ENCODE peak calls at places on chromosome 3, in five cellular contexts. D is H9, G is heart left ventricle, J is natural killer cell, N is fibroblast of the aortic adventitia. H is an unnamed sample.

GRCh38 chr3:43770426-43771103 is 79.8 kb downstream of the ABHD5 start:
- DNase-seq in D (no peak), G (peak), J (no peak), N (peak), H (no peak)

GRCh38 chr3:106086636-106087035 is 217.8 kb upstream of the CBLB start:
- DNase-seq in D (no peak), G (no peak), J (no peak), N (no peak), H (no peak)

GRCh38 chr3:81782585-81782984 is 21.1 kb upstream of the GBE1 start:
- DNase-seq in D (no peak), G (no peak), J (no peak), N (no peak), H (no peak)

GRCh38 chr3:60095511-60095910 is 1045.7 kb upstream of the CFAP20DC start:
- DNase-seq in D (no peak), G (no peak), J (no peak), N (no peak), H (no peak)

GRCh38 chr3:36178018-36178417 is 202.3 kb upstream of the STAC start:
- DNase-seq in D (no peak), G (no peak), J (no peak), N (no peak), H (no peak)

GRCh38 chr3:63809607-63810006 is 9.5 kb upstream of the C3orf49 start:
- DNase-seq in D (no peak), G (no peak), J (no peak), N (no peak), H (no peak)

GRCh38 chr3:108914774-108915641 is 38.7 kb downstream of the GUCA1C start:
- DNase-seq in D (peak), G (no peak), J (peak), N (peak), H (no peak)

GRCh38 chr3:30320392-30320791 is 286.0 kb upstream of the TGFBR2 start:
- DNase-seq in D (no peak), G (no peak), J (no peak), N (no peak), H (no peak)

GRCh38 chr3:63986147-63986546 is 37.1 kb downstream of the PSMD6 start:
- DNase-seq in D (no peak), G (no peak), J (no peak), N (no peak), H (no peak)

GRCh38 chr3:17639765-17640164 is 102.7 kb downstream of the TBC1D5 start:
- DNase-seq in D (no peak), G (no peak), J (no peak), N (peak), H (no peak)

GRCh38 chr3:195240171-195240701 is 30.7 kb downstream of the XXYLT1 start:
- DNase-seq in D (no peak), G (no peak), J (no peak), N (peak), H (peak)

GRCh38 chr3:141578197-141578596 is 91.4 kb downstream of the RASA2 start:
- DNase-seq in D (no peak), G (no peak), J (no peak), N (peak), H (no peak)

GRCh38 chr3:15347737-15348110 is 15.3 kb upstream of the SH3BP5 start:
- DNase-seq in D (no peak), G (no peak), J (no peak), N (no peak), H (no peak)

GRCh38 chr3:130699765-130700164 is 46.9 kb downstream of the PIK3R4 start:
- DNase-seq in D (no peak), G (no peak), J (no peak), N (peak), H (no peak)

GRCh38 chr3:54120657-54121403 is 1.5 kb upstream of the CACNA2D3 start:
- DNase-seq in D (peak), G (no peak), J (no peak), N (no peak), H (peak)

GRCh38 chr3:64666171-64666581 is 21.6 kb downstream of the ADAMTS9 start:
- DNase-seq in D (no peak), G (no peak), J (no peak), N (no peak), H (no peak)

GRCh38 chr3:97293596-97294131 is 470.9 kb upstream of the ARL6 start:
- DNase-seq in D (no peak), G (no peak), J (no peak), N (no peak), H (no peak)

GRCh38 chr3:189597918-189598317 is 33.3 kb upstream of the TP63 start:
- DNase-seq in D (no peak), G (no peak), J (no peak), N (no peak), H (no peak)

GRCh38 chr3:194130807-194131589 is 5.0 kb upstream of the HES1 start:
- DNase-seq in D (no peak), G (peak), J (no peak), N (no peak), H (no peak)

GRCh38 chr3:187044206-187044605 is 95.1 kb downstream of the RPL39L start:
- DNase-seq in D (no peak), G (no peak), J (no peak), N (peak), H (no peak)

GRCh38 chr3:123633530-123633929 is 48.7 kb upstream of the HACD2 start:
- DNase-seq in D (no peak), G (no peak), J (no peak), N (peak), H (no peak)

GRCh38 chr3:153246805-153247204 is 84.8 kb downstream of the RAP2B start:
- DNase-seq in D (no peak), G (no peak), J (no peak), N (peak), H (no peak)

GRCh38 chr3:1330107-1330506 is 237.3 kb downstream of the CNTN6 start:
- DNase-seq in D (no peak), G (no peak), J (no peak), N (no peak), H (no peak)

GRCh38 chr3:97981886-97982285 is 9.7 kb upstream of the RIOX2 start:
- DNase-seq in D (no peak), G (no peak), J (no peak), N (peak), H (no peak)

GRCh38 chr3:36679384-36680200 is 84.8 kb downstream of the DCLK3 start:
- DNase-seq in D (no peak), G (no peak), J (no peak), N (peak), H (no peak)

GRCh38 chr3:84126160-84126559 is 832.6 kb upstream of the CADM2 start:
- DNase-seq in D (no peak), G (peak), J (no peak), N (no peak), H (no peak)

GRCh38 chr3:8386221-8386620 is 115.4 kb upstream of the LMCD1 start:
- DNase-seq in D (no peak), G (no peak), J (no peak), N (no peak), H (no peak)

GRCh38 chr3:17967111-17967510 is 224.7 kb upstream of the TBC1D5 start:
- DNase-seq in D (no peak), G (no peak), J (no peak), N (no peak), H (no peak)

GRCh38 chr3:190865828-190866227 is 3.3 kb upstream of the GMNC start:
- DNase-seq in D (no peak), G (no peak), J (no peak), N (no peak), H (no peak)

GRCh38 chr3:129688310-129688895 is 81.9 kb upstream of the PLXND1 start:
- DNase-seq in D (peak), G (peak), J (no peak), N (peak), H (no peak)

GRCh38 chr3:186035277-186035676 is 73.6 kb downstream of the ETV5 start:
- DNase-seq in D (no peak), G (no peak), J (no peak), N (peak), H (peak)

GRCh38 chr3:152235709-152236298 is 32.9 kb upstream of the MBNL1 start:
- DNase-seq in D (no peak), G (no peak), J (no peak), N (peak), H (no peak)

GRCh38 chr3:57951106-57951882 is 56.9 kb upstream of the FLNB start:
- DNase-seq in D (no peak), G (peak), J (no peak), N (peak), H (no peak)

GRCh38 chr3:137542049-137542448 is 222.1 kb upstream of the SOX14 start:
- DNase-seq in D (no peak), G (no peak), J (no peak), N (no peak), H (no peak)

GRCh38 chr3:176867681-176868663 is 329.3 kb downstream of the TBL1XR1 start:
- DNase-seq in D (no peak), G (no peak), J (no peak), N (no peak), H (no peak)

GRCh38 chr3:140388525-140388924 is 289.3 kb upstream of the TRIM42 start:
- DNase-seq in D (no peak), G (no peak), J (no peak), N (no peak), H (no peak)

GRCh38 chr3:168472811-168473210 is 377.1 kb upstream of the GOLIM4 start:
- DNase-seq in D (no peak), G (no peak), J (no peak), N (no peak), H (no peak)

GRCh38 chr3:168461793-168462192 is 366.1 kb upstream of the GOLIM4 start:
- DNase-seq in D (no peak), G (no peak), J (no peak), N (no peak), H (no peak)

DNA sequence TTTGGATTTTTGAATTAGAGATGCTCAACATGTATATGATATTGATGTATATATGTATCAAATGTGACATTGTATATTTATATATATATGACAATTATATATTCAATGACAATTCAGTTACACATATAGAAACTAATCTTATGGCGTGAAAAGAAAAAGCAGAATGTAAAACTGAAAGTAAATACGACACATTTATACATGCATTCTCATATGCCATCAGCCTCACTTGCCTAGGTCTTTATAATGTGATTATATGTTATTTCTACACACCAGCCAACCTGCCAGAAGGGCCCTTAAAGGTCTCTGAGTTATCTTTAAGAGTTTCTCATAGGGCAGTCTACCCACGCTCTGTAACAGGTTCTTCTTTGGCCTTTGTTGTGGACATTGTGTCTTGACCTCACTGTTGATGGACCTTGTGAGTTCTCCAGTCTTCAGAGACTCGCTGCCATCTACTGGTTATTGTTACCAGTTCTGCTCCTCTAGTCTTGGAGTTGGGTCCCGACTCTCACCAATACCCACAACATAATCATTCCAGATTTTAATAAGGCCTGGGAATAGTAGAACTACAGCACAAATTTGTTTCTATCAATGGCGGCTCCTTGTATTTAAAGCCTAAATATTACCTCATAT is 371.5 kb upstream of the GOLIM4 start:
- DNase-seq in D (peak), G (no peak), J (no peak), N (peak), H (no peak)
- TF ChIP-seq CTCF in D (peak), G (peak), J (no peak), N (peak), H (peak)

GRCh38 chr3:122315619-122316018 is 9.4 kb upstream of the CSTA start:
- DNase-seq in D (peak), G (no peak), J (no peak), N (no peak), H (no peak)
- TF ChIP-seq CTCF in D (peak), G (no peak), J (no peak), N (no peak), H (no peak)

GRCh38 chr3:46087871-46088270 is 60.6 kb upstream of the XCR1 start:
- DNase-seq in D (no peak), G (no peak), J (no peak), N (peak), H (no peak)
- TF ChIP-seq CTCF in D (peak), G (no peak), J (no peak), N (peak), H (peak)

GRCh38 chr3:42686832-42687650 is 1.7 kb downstream of the KLHL40 start:
- DNase-seq in D (no peak), G (peak), J (no peak), N (no peak), H (no peak)

GRCh38 chr3:42685363-42685881 is at the start of gene KLHL40:
- DNase-seq in D (no peak), G (peak), J (no peak), N (no peak), H (no peak)

GRCh38 chr3:42684632-42685362 is 540 bp upstream of the KLHL40 start:
- DNase-seq in D (no peak), G (peak), J (no peak), N (no peak), H (no peak)

GRCh38 chr3:42688016-42688415 is 2.7 kb downstream of the KLHL40 start:
- DNase-seq in D (no peak), G (peak), J (no peak), N (no peak), H (no peak)

DNA sequence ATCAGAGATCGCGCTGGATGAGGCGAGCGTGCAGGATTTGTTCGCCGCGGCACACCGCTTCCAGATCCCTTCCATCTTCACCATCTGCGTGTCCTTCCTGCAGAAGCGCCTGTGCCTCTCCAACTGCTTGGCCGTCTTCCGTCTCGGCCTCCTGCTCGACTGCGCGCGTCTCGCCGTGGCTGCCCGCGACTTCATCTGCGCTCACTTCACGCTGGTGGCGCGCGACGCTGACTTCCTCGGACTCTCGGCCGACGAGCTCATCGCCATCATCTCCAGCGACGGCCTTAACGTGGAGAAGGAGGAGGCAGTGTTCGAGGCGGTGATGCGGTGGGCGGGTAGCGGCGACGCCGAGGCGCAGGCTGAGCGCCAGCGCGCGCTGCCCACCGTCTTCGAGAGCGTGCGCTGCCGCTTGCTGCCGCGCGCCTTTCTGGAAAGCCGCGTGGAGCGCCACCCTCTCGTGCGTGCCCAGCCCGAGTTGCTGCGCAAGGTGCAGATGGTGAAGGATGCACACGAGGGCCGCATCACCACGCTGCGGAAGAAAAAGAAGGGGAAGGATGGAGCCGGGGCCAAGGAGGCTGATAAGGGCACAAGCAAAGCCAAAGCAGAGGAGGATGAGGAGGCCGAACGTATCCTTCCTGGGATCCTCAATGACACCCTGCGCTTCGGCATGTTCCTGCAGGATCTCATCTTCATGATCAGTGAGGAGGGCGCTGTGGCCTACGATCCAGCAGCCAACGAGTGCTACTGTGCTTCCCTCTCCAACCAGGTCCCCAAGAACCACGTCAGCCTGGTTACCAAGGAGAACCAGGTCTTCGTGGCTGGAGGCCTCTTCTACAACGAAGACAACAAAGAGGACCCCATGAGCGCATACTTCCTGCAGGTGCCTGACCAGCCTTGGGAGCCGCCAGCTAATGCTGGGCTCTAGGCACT is 819 bp downstream of the KLHL40 start:
- DNase-seq in D (no peak), G (peak), J (no peak), N (no peak), H (no peak)
- TF ChIP-seq CTCF in D (no peak), G (no peak), J (no peak), N (no peak), H (no peak)

GRCh38 chr3:161925749-161926360 is 429.2 kb downstream of the OTOL1 start:
- DNase-seq in D (no peak), G (no peak), J (no peak), N (no peak), H (no peak)
- TF ChIP-seq CTCF in D (peak), G (no peak), J (no peak), N (no peak), H (peak)

GRCh38 chr3:127177226-127177625 is 15.7 kb upstream of the PRR23E start:
- DNase-seq in D (peak), G (no peak), J (no peak), N (peak), H (peak)
- TF ChIP-seq CTCF in D (peak), G (peak), J (no peak), N (peak), H (no peak)

GRCh38 chr3:72032435-72033118 is 247.6 kb upstream of the PROK2 start:
- DNase-seq in D (peak), G (no peak), J (no peak), N (no peak), H (no peak)

GRCh38 chr3:72035606-72036005 is 250.7 kb upstream of the PROK2 start:
- DNase-seq in D (no peak), G (no peak), J (no peak), N (no peak), H (no peak)

GRCh38 chr3:72034956-72035355 is 250.0 kb upstream of the PROK2 start:
- DNase-seq in D (no peak), G (no peak), J (no peak), N (no peak), H (no peak)

GRCh38 chr3:72033709-72034428 is 248.9 kb upstream of the PROK2 start:
- DNase-seq in D (no peak), G (no peak), J (no peak), N (no peak), H (no peak)

GRCh38 chr3:72031581-72031980 is 246.6 kb upstream of the PROK2 start:
- DNase-seq in D (no peak), G (no peak), J (no peak), N (peak), H (no peak)
- TF ChIP-seq CTCF in D (no peak), G (no peak), J (no peak), N (no peak), H (no peak)

DNA sequence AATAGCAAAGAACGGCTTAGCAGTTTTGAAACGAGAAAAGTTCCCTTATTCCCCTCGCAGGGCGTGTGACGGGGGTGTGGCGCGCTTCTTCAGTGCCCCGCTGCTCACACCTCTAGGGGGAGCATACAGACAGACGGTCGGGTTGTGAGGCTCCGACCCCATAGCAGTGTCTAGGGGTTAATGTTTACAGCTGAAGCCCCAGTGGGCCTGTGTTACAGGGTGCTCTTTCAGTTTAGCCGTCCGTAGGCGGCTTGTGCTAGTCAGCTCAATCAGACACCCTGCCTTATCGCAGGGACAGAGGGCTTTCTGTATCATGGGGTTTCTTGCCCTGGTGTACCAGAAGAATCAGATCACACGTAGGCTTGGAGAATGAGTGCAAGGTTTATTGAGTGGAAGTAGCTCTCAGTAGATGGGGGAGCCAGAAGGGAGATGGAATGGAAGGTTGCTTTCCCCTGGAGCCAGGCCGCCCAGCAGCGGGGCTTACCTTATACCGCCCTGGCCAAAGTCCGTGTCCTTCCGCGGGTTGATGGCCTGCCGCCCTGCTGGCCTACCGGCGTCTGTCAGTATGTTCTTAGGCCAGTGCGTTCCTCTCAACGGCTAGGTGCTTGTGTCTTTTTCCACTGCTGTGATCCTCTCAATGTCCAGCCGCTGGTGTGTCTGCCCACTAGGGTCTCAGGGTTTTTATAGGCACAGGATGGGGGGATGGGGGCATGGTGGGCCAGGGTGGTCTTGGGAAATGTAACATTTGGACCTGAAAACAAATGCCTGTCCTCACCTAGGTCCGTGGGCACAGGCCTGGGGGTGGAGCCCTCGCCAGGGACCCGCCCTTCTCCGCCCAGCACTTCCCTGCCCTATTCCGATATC is 32.2 kb upstream of the ACP3 start:
- DNase-seq in D (peak), G (no peak), J (no peak), N (no peak), H (no peak)
- TF ChIP-seq CTCF in D (peak), G (no peak), J (no peak), N (no peak), H (no peak)

GRCh38 chr3:53056442-53056841 is 10.6 kb upstream of the SFMBT1 start:
- DNase-seq in D (no peak), G (no peak), J (no peak), N (no peak), H (no peak)
- TF ChIP-seq CTCF in D (peak), G (no peak), J (no peak), N (peak), H (no peak)

GRCh38 chr3:68211637-68212036 is 557.2 kb upstream of the SUCLG2 start:
- DNase-seq in D (no peak), G (no peak), J (no peak), N (no peak), H (no peak)

GRCh38 chr3:68207327-68207726 is 552.9 kb upstream of the SUCLG2 start:
- DNase-seq in D (no peak), G (no peak), J (no peak), N (no peak), H (no peak)

GRCh38 chr3:68206524-68207117 is 552.2 kb upstream of the SUCLG2 start:
- DNase-seq in D (no peak), G (no peak), J (no peak), N (no peak), H (no peak)
- TF ChIP-seq CTCF in D (no peak), G (no peak), J (no peak), N (no peak), H (no peak)

H was measured in osteocyte.